ENCODE peak calls at places on chromosome 13, in six cellular contexts. M is upper lobe of left lung, U is colonic mucosa, O is heart right ventricle, H is PC-9, W is gastrocnemius medialis. C is an unnamed sample.
A peak's percentile ranks its signal among the peaks of the same experiment; 100 is the strongest.

GRCh38 chr13:41694902-41695301 is 237.6 kb downstream of the RGCC start:
- DNase-seq in W (peak; percentile 18), M (peak; percentile 52), H (no peak), O (peak; percentile 80), U (peak; percentile 32), C (no peak)

GRCh38 chr13:37621811-37622361 is 23.3 kb upstream of the POSTN start:
- DNase-seq in W (no peak), O (no peak), H (no peak), U (no peak), M (no peak), C (no peak)

GRCh38 chr13:60326273-60326672 is 70.7 kb upstream of the TDRD3 start:
- DNase-seq in M (no peak), U (no peak), H (no peak), W (no peak), O (no peak), C (no peak)

GRCh38 chr13:55244991-55245644 is 1895.6 kb upstream of the PRR20A start:
- DNase-seq in M (no peak), W (no peak), O (no peak), U (no peak), H (no peak), C (no peak)

GRCh38 chr13:85525411-85525810 is 273.8 kb downstream of the SLITRK6 start:
- DNase-seq in O (no peak), M (no peak), U (no peak), W (no peak), H (no peak), C (no peak)

GRCh38 chr13:106520205-106521004 is 15.1 kb downstream of the EFNB2 start:
- DNase-seq in U (no peak), H (no peak), W (no peak), M (no peak), O (no peak), C (no peak)

GRCh38 chr13:98014766-98015165 is 61.3 kb downstream of the IPO5 start:
- DNase-seq in U (no peak), H (no peak), W (no peak), M (no peak), O (no peak), C (no peak)

GRCh38 chr13:35994131-35994966 is 136.8 kb downstream of the DCLK1 start:
- DNase-seq in H (no peak), O (peak; percentile 64), M (no peak), U (no peak), W (peak; percentile 56), C (no peak)

GRCh38 chr13:80109313-80109712 is 231.6 kb downstream of the SPRY2 start:
- DNase-seq in H (no peak), U (no peak), O (no peak), W (no peak), M (no peak), C (no peak)

GRCh38 chr13:45518525-45519235 is 53.9 kb downstream of the COG3 start:
- DNase-seq in H (no peak), W (no peak), O (no peak), M (no peak), U (no peak), C (no peak)

GRCh38 chr13:41492432-41493267 is 35.3 kb downstream of the RGCC start:
- DNase-seq in W (no peak), M (no peak), O (no peak), U (no peak), H (no peak), C (no peak)

GRCh38 chr13:99261040-99261439 is 2.9 kb upstream of the GPR18 start:
- DNase-seq in U (no peak), M (no peak), W (no peak), H (no peak), O (no peak), C (no peak)

GRCh38 chr13:87084192-87084591 is 587.0 kb upstream of the SLITRK5 start:
- DNase-seq in H (no peak), W (no peak), O (no peak), U (no peak), M (no peak), C (no peak)

GRCh38 chr13:93721483-93721882 is 494.9 kb downstream of the GPC6 start:
- DNase-seq in M (no peak), H (no peak), U (no peak), W (no peak), O (no peak), C (no peak)

GRCh38 chr13:95325485-95325884 is 24.2 kb upstream of the ABCC4 start:
- DNase-seq in H (no peak), M (no peak), U (no peak), W (no peak), O (no peak), C (no peak)

GRCh38 chr13:66492479-66492878 is 737.7 kb downstream of the PCDH9 start:
- DNase-seq in M (no peak), H (no peak), O (no peak), U (no peak), W (no peak), C (no peak)

GRCh38 chr13:37657134-37657533 is 58.6 kb upstream of the POSTN start:
- DNase-seq in H (no peak), W (no peak), U (no peak), M (no peak), O (no peak), C (no peak)

GRCh38 chr13:28489536-28489935 is 5.4 kb downstream of the FLT1 start:
- DNase-seq in U (no peak), W (no peak), H (no peak), O (no peak), M (no peak), C (no peak)

GRCh38 chr13:99067160-99067985 is 89.5 kb upstream of the DOCK9 start:
- DNase-seq in W (no peak), O (no peak), H (peak; percentile 97), M (no peak), U (no peak), C (no peak)

GRCh38 chr13:95546919-95547318 is 5.6 kb upstream of the CLDN10 start:
- DNase-seq in M (no peak), W (no peak), H (no peak), U (no peak), O (no peak), C (no peak)

GRCh38 chr13:85411608-85412007 is 387.6 kb downstream of the SLITRK6 start:
- DNase-seq in W (no peak), O (no peak), H (no peak), U (no peak), M (no peak), C (no peak)

GRCh38 chr13:31914843-31915242 is 116.7 kb upstream of the FRY start:
- DNase-seq in H (no peak), U (no peak), O (no peak), W (no peak), M (no peak), C (no peak)

GRCh38 chr13:89688908-89689307 is 1658.6 kb upstream of the MIR17HG start:
- DNase-seq in O (peak; percentile 28), W (no peak), M (peak; percentile 26), H (no peak), U (no peak), C (peak; percentile 46)

GRCh38 chr13:20702945-20703784 is at the start of gene IL17D:
- DNase-seq in W (no peak), M (no peak), O (no peak), U (peak; percentile 44), H (peak; percentile 39), C (peak; percentile 72)

GRCh38 chr13:79995334-79995733 is 345.6 kb downstream of the SPRY2 start:
- DNase-seq in W (no peak), U (no peak), O (no peak), M (no peak), H (peak; percentile 54), C (no peak)

GRCh38 chr13:75762066-75762937 is 126.2 kb downstream of the LMO7 start:
- DNase-seq in W (no peak), H (peak; percentile 94), O (no peak), U (peak; percentile 36), M (peak; percentile 54), C (no peak)

GRCh38 chr13:31105020-31105800 is 56.5 kb downstream of the HSPH1 start:
- DNase-seq in O (no peak), M (peak; percentile 61), W (no peak), H (no peak), U (no peak), C (no peak)

GRCh38 chr13:31182987-31183386 is 16.8 kb upstream of the B3GLCT start:
- DNase-seq in O (no peak), U (no peak), M (no peak), W (no peak), H (no peak), C (no peak)

DNA sequence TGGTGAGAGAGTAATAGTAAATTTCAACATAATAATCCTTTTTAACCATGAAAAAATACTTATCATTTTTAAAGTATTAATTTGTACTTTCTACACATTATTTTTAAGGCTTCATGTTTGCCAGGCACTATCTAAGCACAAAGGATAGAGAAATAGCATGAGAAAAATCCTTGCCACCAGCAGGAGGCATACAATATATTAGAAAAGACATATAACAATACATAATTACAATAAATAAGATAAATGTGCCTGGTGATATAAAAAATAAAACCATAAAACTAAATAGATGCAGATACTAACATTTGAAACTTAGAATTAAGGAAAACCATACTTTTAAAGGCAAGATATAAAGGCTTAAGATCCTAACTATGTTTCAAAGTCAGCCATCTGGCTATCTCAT is 1256.4 kb downstream of the DIAPH3 start:
- DNase-seq in O (no peak), M (no peak), W (no peak), U (no peak), H (no peak), C (no peak)
- TF ChIP-seq CTCF in O (no peak), M (no peak), W (no peak), U (no peak), H (no peak), C (no peak)

GRCh38 chr13:110309159-110309476 is 2.0 kb downstream of the COL4A2 start:
- DNase-seq in H (no peak), O (no peak), W (no peak), M (no peak), U (no peak), C (no peak)

GRCh38 chr13:110306960-110307696 is at the start of the genes COL4A1 and COL4A2:
- DNase-seq in M (no peak), U (peak; percentile 54), H (no peak), O (peak; percentile 81), W (peak; percentile 35), C (peak; percentile 78)

GRCh38 chr13:110306340-110306959 is 507 bp downstream of the COL4A1 start:
- DNase-seq in U (no peak), O (no peak), W (no peak), H (no peak), M (no peak), C (no peak)

GRCh38 chr13:110308377-110309158 is 1.5 kb downstream of the COL4A2 start:
- DNase-seq in W (no peak), O (peak; percentile 63), H (no peak), U (peak; percentile 69), M (no peak), C (no peak)

GRCh38 chr13:110307697-110308376 is 753 bp downstream of the COL4A2 start:
- DNase-seq in O (no peak), H (no peak), W (no peak), M (no peak), U (no peak), C (no peak)
- H3K4me3 ChIP-seq in O (peak overlapping the region; percentile 96), H (no peak overlapping the region), W (peak overlapping the region; percentile 70), M (peak overlapping the region; percentile 69), U (peak overlapping the region; percentile 48), C (peak overlapping the region; percentile 71)

DNA sequence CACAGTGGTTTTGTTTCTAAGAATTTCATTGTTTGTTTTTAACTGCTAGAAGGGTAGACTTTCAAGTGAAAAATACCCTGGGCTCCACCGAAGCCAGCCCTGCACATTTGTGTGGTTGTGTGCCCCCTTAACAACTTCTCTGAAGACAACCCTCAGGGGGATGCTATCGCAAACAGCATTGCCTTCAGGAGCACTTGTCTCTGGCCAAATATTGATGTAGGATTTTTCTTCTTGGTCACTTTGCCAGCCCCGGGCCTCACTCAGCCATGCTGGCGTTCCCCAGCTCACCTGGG is 69.2 kb upstream of the SERP2 start:
- DNase-seq in U (no peak), W (no peak), H (no peak), M (no peak), O (no peak), C (no peak)
- H3K4me1 ChIP-seq in U (peaks cover 13% of the 10 kb centered on the region), W (peaks cover 75% of the 10 kb centered on the region), H (peaks cover 70% of the 10 kb centered on the region), M (peaks cover 27% of the 10 kb centered on the region), O (peaks cover 9% of the 10 kb centered on the region), C (peaks cover 36% of the 10 kb centered on the region)

GRCh38 chr13:73842621-73843020 is 291.6 kb downstream of the KLF12 start:
- DNase-seq in M (no peak), O (no peak), H (no peak), U (no peak), W (no peak), C (no peak)
- TF ChIP-seq CTCF in M (no peak), O (no peak), H (no peak), U (no peak), W (no peak), C (no peak)